ENCODE peak calls at places on chromosomes 5 and 9, in four cellular contexts. B is tibial artery; X is MG63; W is CD8-positive, alpha-beta memory T cell. Y is an unnamed sample. For H3K36me3 and H3K27me3, the result is how much of the 10 kb centered on the place peaks cover.

GRCh38 chr9:83056180-83056579 is 6.8 kb downstream of the RASEF start:
- DNase-seq in B (no peak), X (no peak), W (no peak), Y (no peak)

GRCh38 chr5:133274597-133274935 is 222.8 kb downstream of the HSPA4 start:
- DNase-seq in B (no peak), X (no peak), W (no peak), Y (peak)

GRCh38 chr9:136201609-136202448 is 3.1 kb downstream of the LHX3 start:
- DNase-seq in B (no peak), X (no peak), W (no peak), Y (peak)

GRCh38 chr5:58133631-58134296 is 326.1 kb downstream of the PLK2 start:
- DNase-seq in B (no peak), X (no peak), W (no peak), Y (no peak)

GRCh38 chr9:104992696-104993095 is 64.7 kb upstream of the ABCA1 start:
- DNase-seq in B (no peak), X (no peak), W (no peak), Y (no peak)

GRCh38 chr9:127785933-127786772 is at the start of gene CDK9:
- DNase-seq in B (peak), X (peak), W (peak), Y (peak)

GRCh38 chr5:74673011-74673790 is 11.8 kb upstream of the HEXB start:
- DNase-seq in B (no peak), X (peak), W (no peak), Y (peak)

GRCh38 chr5:43889238-43889637 is 286.3 kb downstream of the NNT start:
- DNase-seq in B (no peak), X (no peak), W (no peak), Y (no peak)

GRCh38 chr5:10702911-10703491 is 58.0 kb downstream of the DAP start:
- DNase-seq in B (no peak), X (no peak), W (no peak), Y (no peak)

GRCh38 chr5:96256795-96257470 is 176.1 kb downstream of the PCSK1 start:
- DNase-seq in B (no peak), X (peak), W (no peak), Y (no peak)

GRCh38 chr5:158642852-158643251 is 456.9 kb downstream of the EBF1 start:
- DNase-seq in B (no peak), X (peak), W (no peak), Y (no peak)

GRCh38 chr9:36946653-36947052 is 87.4 kb downstream of the PAX5 start:
- DNase-seq in B (peak), X (peak), W (no peak), Y (no peak)

GRCh38 chr9:99445920-99446319 is 223.8 kb downstream of the SEC61B start:
- DNase-seq in B (no peak), X (peak), W (no peak), Y (no peak)

GRCh38 chr5:74326571-74327338 is 313.8 kb downstream of the ENC1 start:
- DNase-seq in B (no peak), X (peak), W (peak), Y (no peak)

GRCh38 chr9:17775646-17776045 is 196.8 kb downstream of the SH3GL2 start:
- DNase-seq in B (no peak), X (no peak), W (no peak), Y (no peak)

GRCh38 chr5:34658023-34658422 is 1.9 kb downstream of the RAI14 start:
- DNase-seq in B (no peak), X (no peak), W (no peak), Y (peak)

GRCh38 chr5:116340799-116341198 is 233.8 kb downstream of the SEMA6A start:
- DNase-seq in B (no peak), X (no peak), W (no peak), Y (no peak)

DNA sequence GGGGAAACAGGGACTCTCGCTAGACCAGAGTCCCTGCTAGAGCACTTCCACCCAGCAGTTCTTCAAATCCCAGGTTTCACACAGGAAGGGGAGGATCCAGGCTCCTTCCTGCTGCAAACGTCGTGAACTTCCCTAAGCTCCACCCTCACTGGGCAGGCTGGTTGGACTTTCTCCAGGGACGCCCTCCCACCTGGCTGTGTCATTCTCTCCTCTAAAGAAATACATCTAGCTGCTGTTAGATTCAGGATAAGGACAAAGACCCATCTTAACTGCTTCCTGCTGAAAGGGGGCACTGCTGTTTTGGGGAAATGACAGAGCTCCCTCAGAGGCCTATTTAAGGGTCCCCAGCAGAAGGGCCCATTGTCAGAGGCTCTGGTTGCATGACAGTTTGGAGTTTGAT is 230.7 kb downstream of the SEMA6A start:
- DNase-seq in B (no peak), X (no peak), W (no peak), Y (peak)
- H3K4me3 ChIP-seq in B (no peak), X (no peak), W (no peak), Y (no peak)

DNA sequence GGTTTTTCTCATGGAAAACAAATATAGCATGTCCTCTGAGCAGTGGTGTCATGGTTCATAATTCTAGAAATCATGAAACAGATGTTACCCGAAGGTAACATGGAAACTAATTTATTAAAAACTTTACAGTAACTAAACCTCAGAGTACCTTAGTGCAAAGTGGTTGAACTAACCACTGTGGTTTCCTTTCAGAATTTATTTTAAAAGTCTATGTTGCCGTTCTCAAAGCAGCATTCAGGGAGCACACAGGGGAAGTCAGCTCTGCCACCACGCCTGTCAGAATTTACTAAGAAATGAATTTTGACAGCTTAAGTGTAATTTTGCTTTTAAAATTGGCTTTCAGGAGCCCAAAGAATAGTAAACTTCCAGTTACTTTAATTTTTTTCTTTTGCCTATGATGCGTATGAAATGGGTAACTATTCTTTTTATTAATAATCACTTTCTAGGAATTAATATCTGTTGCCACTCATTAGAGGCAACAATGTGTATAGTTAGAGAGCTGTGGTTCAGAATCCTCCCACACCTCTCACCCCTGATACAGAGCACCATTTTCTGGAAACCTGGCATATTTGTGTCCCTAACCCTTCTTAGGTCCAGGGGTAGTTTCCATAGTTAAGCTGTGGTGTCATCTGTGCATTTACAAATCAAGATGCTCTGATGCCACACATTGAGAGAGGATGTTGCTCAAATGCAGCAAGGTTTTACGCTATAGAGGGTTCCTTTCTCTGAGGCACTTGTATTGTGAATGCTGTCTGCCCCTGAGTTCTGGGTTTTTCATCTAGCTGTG is 202.6 kb downstream of the ZSWIM6 start:
- DNase-seq in B (no peak), X (no peak), W (no peak), Y (no peak)
- H3K36me3 ChIP-seq in B (half or more), X (under half), W (under half), Y (under half)

GRCh38 chr5:135511858-135512257 is 23.9 kb downstream of the NEUROG1 start:
- DNase-seq in B (no peak), X (no peak), W (no peak), Y (no peak)
- H3K27me3 ChIP-seq in B (under half), X (under half), W (under half), Y (under half)

DNA sequence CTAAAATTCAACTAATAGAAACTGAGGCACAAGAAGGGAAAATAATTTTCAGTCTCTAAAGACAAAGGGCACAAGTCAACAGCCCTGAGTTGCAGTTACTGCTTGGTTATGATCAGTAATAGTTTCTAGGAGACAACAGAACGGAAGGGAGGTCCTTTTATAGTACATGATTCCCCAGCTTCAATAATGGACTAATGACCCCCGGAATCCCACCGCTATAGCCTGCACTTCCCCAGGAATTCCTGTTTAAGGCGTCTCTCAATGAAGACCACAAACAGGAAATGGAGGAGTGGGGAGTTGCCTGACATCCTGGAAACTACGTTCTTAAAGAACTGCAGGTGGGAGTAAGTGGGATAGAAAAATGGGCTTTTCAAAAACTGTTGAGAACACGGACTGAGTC is 60.6 kb downstream of the DIAPH1 start:
- DNase-seq in B (no peak), X (no peak), W (no peak), Y (no peak)
- H3K4me3 ChIP-seq in B (no peak), X (no peak), W (no peak), Y (no peak)